ENCODE peak calls at places on chromosomes 11 and 22, in four cellular contexts. One of them, this sample, is unnamed.

GRCh38 chr11:100682247-100682969 is 4.7 kb upstream of the ARHGAP42 start:
- DNase-seq in body of pancreas: no peak
- DNase-seq in sigmoid colon: no peak
- DNase-seq in testis: no peak
- DNase-seq in this sample: no peak

GRCh38 chr11:36333897-36334296 is 37.8 kb downstream of the PRR5L start:
- DNase-seq in body of pancreas: no peak
- DNase-seq in sigmoid colon: no peak
- DNase-seq in testis: peak; percentile 48
- DNase-seq in this sample: no peak

GRCh38 chr11:122293298-122294023 is 177.4 kb upstream of the BLID start:
- DNase-seq in body of pancreas: no peak
- DNase-seq in sigmoid colon: no peak
- DNase-seq in testis: peak; percentile 60
- DNase-seq in this sample: no peak

GRCh38 chr22:35070451-35071093 is 4.6 kb downstream of the ISX start:
- DNase-seq in body of pancreas: no peak
- DNase-seq in sigmoid colon: no peak
- DNase-seq in testis: no peak
- DNase-seq in this sample: no peak

GRCh38 chr22:38230108-38230825 is 28.5 kb downstream of the MAFF start:
- DNase-seq in body of pancreas: peak; percentile 61
- DNase-seq in sigmoid colon: no peak
- DNase-seq in testis: no peak
- DNase-seq in this sample: peak; percentile 60

GRCh38 chr11:126781942-126782341 is 218.6 kb downstream of the KIRREL3 start:
- DNase-seq in body of pancreas: no peak
- DNase-seq in sigmoid colon: no peak
- DNase-seq in testis: no peak
- DNase-seq in this sample: no peak

GRCh38 chr22:17966403-17966717 is 58.0 kb downstream of the MICAL3 start:
- DNase-seq in body of pancreas: no peak
- DNase-seq in sigmoid colon: no peak
- DNase-seq in testis: no peak
- DNase-seq in this sample: no peak

GRCh38 chr11:86183694-86184093 is 60.9 kb upstream of the EED start:
- DNase-seq in body of pancreas: no peak
- DNase-seq in sigmoid colon: no peak
- DNase-seq in testis: no peak
- DNase-seq in this sample: no peak

GRCh38 chr11:106063009-106063408 is 14.1 kb downstream of the KBTBD3 start:
- DNase-seq in body of pancreas: no peak
- DNase-seq in sigmoid colon: no peak
- DNase-seq in testis: no peak
- DNase-seq in this sample: no peak

GRCh38 chr11:116379185-116379828 is 393.5 kb downstream of the BUD13 start:
- DNase-seq in body of pancreas: peak; percentile 50
- DNase-seq in sigmoid colon: no peak
- DNase-seq in testis: peak; percentile 64
- DNase-seq in this sample: no peak

GRCh38 chr11:57480409-57481137 is 20.2 kb downstream of the RTN4RL2 start:
- DNase-seq in body of pancreas: peak; percentile 74
- DNase-seq in sigmoid colon: no peak
- DNase-seq in testis: peak; percentile 55
- DNase-seq in this sample: peak; percentile 33

GRCh38 chr22:23212061-23213030 is 32.0 kb downstream of the BCR start:
- DNase-seq in body of pancreas: no peak
- DNase-seq in sigmoid colon: no peak
- DNase-seq in testis: no peak
- DNase-seq in this sample: no peak

GRCh38 chr11:108983621-108984020 is 318.8 kb downstream of the DDX10 start:
- DNase-seq in body of pancreas: no peak
- DNase-seq in sigmoid colon: no peak
- DNase-seq in testis: no peak
- DNase-seq in this sample: no peak

GRCh38 chr22:20180245-20180630 is 29.4 kb upstream of the CCDC188 start:
- DNase-seq in body of pancreas: no peak
- DNase-seq in sigmoid colon: no peak
- DNase-seq in testis: no peak
- DNase-seq in this sample: no peak

GRCh38 chr22:20080776-20081654 is 974 bp downstream of the DGCR8 start:
- DNase-seq in body of pancreas: peak; percentile 49
- DNase-seq in sigmoid colon: no peak
- DNase-seq in testis: peak; percentile 29
- DNase-seq in this sample: peak; percentile 88

GRCh38 chr11:59658036-59658435 is 10.8 kb downstream of the PATL1 start:
- DNase-seq in body of pancreas: no peak
- DNase-seq in sigmoid colon: no peak
- DNase-seq in testis: no peak
- DNase-seq in this sample: no peak

GRCh38 chr22:25833091-25833490 is 91.1 kb downstream of the MYO18B start:
- DNase-seq in body of pancreas: no peak
- DNase-seq in sigmoid colon: no peak
- DNase-seq in testis: no peak
- DNase-seq in this sample: no peak

GRCh38 chr11:2299773-2300172 is 1.9 kb downstream of the C11orf21 start:
- DNase-seq in body of pancreas: no peak
- DNase-seq in sigmoid colon: no peak
- DNase-seq in testis: no peak
- DNase-seq in this sample: no peak

GRCh38 chr11:75365711-75366181 is 14.3 kb upstream of the ARRB1 start:
- DNase-seq in body of pancreas: no peak
- DNase-seq in sigmoid colon: no peak
- DNase-seq in testis: no peak
- DNase-seq in this sample: no peak

GRCh38 chr11:132115454-132115853 is 745.0 kb downstream of the NTM start:
- DNase-seq in body of pancreas: no peak
- DNase-seq in sigmoid colon: no peak
- DNase-seq in testis: no peak
- DNase-seq in this sample: no peak

GRCh38 chr22:17873116-17873515 is 98.8 kb upstream of the BID start:
- DNase-seq in body of pancreas: no peak
- DNase-seq in sigmoid colon: no peak
- DNase-seq in testis: no peak
- DNase-seq in this sample: no peak

GRCh38 chr22:42902875-42903510 is 45.9 kb upstream of the ARFGAP3 start:
- DNase-seq in body of pancreas: no peak
- DNase-seq in sigmoid colon: peak; percentile 89
- DNase-seq in testis: no peak
- DNase-seq in this sample: no peak

GRCh38 chr22:47808236-47808845 is 1045.9 kb downstream of the TBC1D22A start:
- DNase-seq in body of pancreas: no peak
- DNase-seq in sigmoid colon: no peak
- DNase-seq in testis: no peak
- DNase-seq in this sample: peak; percentile 37

GRCh38 chr22:21643533-21644357 is 1.6 kb downstream of the SDF2L1 start:
- DNase-seq in body of pancreas: peak; percentile 24
- DNase-seq in sigmoid colon: no peak
- DNase-seq in testis: no peak
- DNase-seq in this sample: no peak

GRCh38 chr11:67564230-67564629 is 19.4 kb upstream of the GSTP1 start:
- DNase-seq in body of pancreas: no peak
- DNase-seq in sigmoid colon: no peak
- DNase-seq in testis: no peak
- DNase-seq in this sample: no peak

GRCh38 chr11:11691296-11692141 is 69.7 kb upstream of the GALNT18 start:
- DNase-seq in body of pancreas: no peak
- DNase-seq in sigmoid colon: no peak
- DNase-seq in testis: no peak
- DNase-seq in this sample: no peak

GRCh38 chr22:35346596-35347220 is 34.2 kb upstream of the HMOX1 start:
- DNase-seq in body of pancreas: no peak
- DNase-seq in sigmoid colon: no peak
- DNase-seq in testis: no peak
- DNase-seq in this sample: no peak

GRCh38 chr11:67484847-67485311 is 2.1 kb downstream of the AIP start:
- DNase-seq in body of pancreas: no peak
- DNase-seq in sigmoid colon: peak; percentile 68
- DNase-seq in testis: no peak
- DNase-seq in this sample: no peak

GRCh38 chr11:44566952-44567875 is 1.8 kb downstream of the CD82 start:
- DNase-seq in body of pancreas: no peak
- DNase-seq in sigmoid colon: peak; percentile 51
- DNase-seq in testis: no peak
- DNase-seq in this sample: no peak

GRCh38 chr11:70397336-70397982 is 870 bp upstream of the CTTN start:
- DNase-seq in body of pancreas: peak; percentile 30
- DNase-seq in sigmoid colon: no peak
- DNase-seq in testis: peak; percentile 29
- DNase-seq in this sample: no peak

GRCh38 chr11:109808569-109808968 is 284.6 kb upstream of the ZC3H12C start:
- DNase-seq in body of pancreas: no peak
- DNase-seq in sigmoid colon: no peak
- DNase-seq in testis: no peak
- DNase-seq in this sample: no peak

GRCh38 chr11:27385245-27385644 is 22.2 kb upstream of the CCDC34 start:
- DNase-seq in body of pancreas: no peak
- DNase-seq in sigmoid colon: no peak
- DNase-seq in testis: no peak
- DNase-seq in this sample: no peak

GRCh38 chr11:11746454-11746853 is 95.3 kb upstream of the USP47 start:
- DNase-seq in body of pancreas: no peak
- DNase-seq in sigmoid colon: no peak
- DNase-seq in testis: no peak
- DNase-seq in this sample: no peak

GRCh38 chr11:31089117-31089516 is 280.4 kb downstream of the DCDC1 start:
- DNase-seq in body of pancreas: no peak
- DNase-seq in sigmoid colon: no peak
- DNase-seq in testis: no peak
- DNase-seq in this sample: no peak

GRCh38 chr11:132980721-132981120 is 551.6 kb downstream of the OPCML start:
- DNase-seq in body of pancreas: no peak
- DNase-seq in sigmoid colon: no peak
- DNase-seq in testis: no peak
- DNase-seq in this sample: no peak

GRCh38 chr11:9765320-9766101 is 101.6 kb downstream of the SWAP70 start:
- DNase-seq in body of pancreas: peak; percentile 27
- DNase-seq in sigmoid colon: peak; percentile 82
- DNase-seq in testis: peak; percentile 76
- DNase-seq in this sample: no peak

GRCh38 chr11:111730871-111731591 is 35.2 kb downstream of the PPP2R1B start:
- DNase-seq in body of pancreas: peak; percentile 70
- DNase-seq in sigmoid colon: peak; percentile 73
- DNase-seq in testis: no peak
- DNase-seq in this sample: peak; percentile 78

GRCh38 chr11:78248903-78249302 is 60.2 kb downstream of the USP35 start:
- DNase-seq in body of pancreas: no peak
- DNase-seq in sigmoid colon: no peak
- DNase-seq in testis: no peak
- DNase-seq in this sample: no peak

GRCh38 chr11:1670928-1671371 is 26.0 kb upstream of the KRTAP5-6 start:
- DNase-seq in body of pancreas: no peak
- DNase-seq in sigmoid colon: no peak
- DNase-seq in testis: peak; percentile 12
- DNase-seq in this sample: no peak

DNA sequence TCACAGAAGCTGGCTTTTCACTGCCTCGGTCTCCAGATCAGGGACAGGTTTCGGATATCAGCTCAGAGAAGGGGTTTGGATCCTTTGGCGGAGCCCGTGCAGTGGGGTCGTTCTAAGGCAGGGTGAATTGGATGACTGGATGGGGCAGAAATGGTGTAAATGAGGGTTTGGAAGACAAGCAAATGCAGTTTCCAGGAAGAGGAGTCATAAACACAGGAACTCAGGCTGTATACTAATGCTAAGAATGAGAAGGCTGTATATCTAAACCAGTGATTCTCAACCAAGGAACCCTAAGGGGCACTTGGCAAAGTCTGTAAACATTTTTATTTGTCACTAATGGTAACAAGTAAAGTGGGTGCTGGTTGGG is 896.5 kb downstream of the KCNA4 start:
- DNase-seq in body of pancreas: no peak
- DNase-seq in sigmoid colon: no peak
- DNase-seq in testis: no peak
- DNase-seq in this sample: no peak
- H3K4me3 ChIP-seq in body of pancreas: no peak overlapping the region
- H3K4me3 ChIP-seq in sigmoid colon: no peak overlapping the region
- H3K4me3 ChIP-seq in testis: no peak overlapping the region
- H3K4me3 ChIP-seq in this sample: no peak overlapping the region

GRCh38 chr11:76512851-76513653 is 68.2 kb downstream of the EMSY start:
- DNase-seq in body of pancreas: no peak
- DNase-seq in sigmoid colon: no peak
- DNase-seq in testis: no peak
- DNase-seq in this sample: no peak
- TF ChIP-seq CTCF in body of pancreas: no peak
- TF ChIP-seq CTCF in sigmoid colon: peak; percentile 4
- TF ChIP-seq CTCF in testis: no peak
- TF ChIP-seq CTCF in this sample: no peak

DNA sequence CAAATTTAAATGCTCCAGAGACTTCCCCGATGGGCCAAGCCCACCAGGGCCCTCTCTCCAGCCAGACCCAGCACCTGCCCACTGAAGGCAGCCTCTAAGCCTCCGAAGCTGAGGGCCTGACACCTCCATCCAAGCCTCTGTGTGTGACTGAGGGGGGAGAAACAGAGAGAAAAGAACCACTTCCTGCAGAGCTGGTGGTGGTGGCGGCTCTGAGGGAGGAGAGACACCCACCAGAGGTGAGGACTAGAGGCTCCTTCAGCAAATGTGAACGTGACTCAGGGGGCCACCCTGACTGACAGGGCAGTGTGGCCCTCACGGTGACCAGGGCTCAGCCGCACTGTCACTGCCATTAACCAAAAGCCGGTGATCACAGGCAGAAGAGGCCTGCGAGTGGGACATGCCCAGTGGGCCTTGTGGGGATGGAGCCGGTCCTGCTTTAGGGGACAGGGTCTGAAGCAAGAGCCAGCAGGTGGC is 31.0 kb upstream of the CD5 start:
- DNase-seq in body of pancreas: no peak
- DNase-seq in sigmoid colon: peak; percentile 48
- DNase-seq in testis: no peak
- DNase-seq in this sample: no peak
- TF ChIP-seq POLR2A in body of pancreas: no peak
- TF ChIP-seq POLR2A in sigmoid colon: no peak
- TF ChIP-seq POLR2A in testis: no peak
- TF ChIP-seq POLR2A in this sample: no peak

DNA sequence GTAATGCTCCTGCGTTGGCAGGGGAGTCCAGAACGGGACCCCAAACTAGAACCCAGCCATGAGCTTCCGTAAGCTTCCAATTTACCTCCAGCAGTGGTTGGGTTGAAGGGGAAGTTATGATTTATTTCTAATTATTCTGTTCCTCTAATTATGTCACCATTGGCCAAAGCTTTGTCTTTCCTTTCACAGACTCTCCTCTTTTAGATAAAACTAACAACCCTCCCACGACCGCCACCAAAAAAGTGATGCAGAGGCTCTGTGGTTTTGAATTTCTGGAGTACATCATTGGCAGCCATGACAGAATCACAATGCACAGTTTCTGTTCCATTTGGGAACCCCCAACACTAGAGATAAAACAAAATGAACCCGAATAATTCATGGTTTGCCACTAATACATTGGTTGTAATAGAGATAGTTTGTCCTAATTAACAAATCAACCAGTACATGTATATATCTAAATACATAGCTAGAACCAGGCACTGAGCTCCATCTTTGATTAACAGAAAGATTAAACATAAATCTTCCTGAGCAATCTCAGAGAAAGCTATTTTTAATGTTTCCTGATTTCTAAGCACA is 64.3 kb downstream of the ETS1 start:
- DNase-seq in body of pancreas: no peak
- DNase-seq in sigmoid colon: no peak
- DNase-seq in testis: no peak
- DNase-seq in this sample: no peak
- H3K4me3 ChIP-seq in body of pancreas: no peak overlapping the region
- H3K4me3 ChIP-seq in sigmoid colon: peak overlapping the region; percentile 66
- H3K4me3 ChIP-seq in testis: peak overlapping the region; percentile 79
- H3K4me3 ChIP-seq in this sample: no peak overlapping the region

This sample was measured in lower leg skin.